ENCODE peak calls at places on chromosome 16, in six cellular contexts. One of them, this sample, is unnamed.
A peak's percentile ranks its signal among the peaks of the same experiment; 100 is the strongest.

GRCh38 chr16:66717112-66717675 is 20.7 kb upstream of the CMTM4 start:
- DNase-seq in lung: no peak
- DNase-seq in RWPE1: no peak
- DNase-seq in upper lobe of right lung: no peak
- DNase-seq in progenitor cell of endocrine pancreas: no peak
- DNase-seq in neural crest cell: peak; percentile 48
- DNase-seq in this sample: no peak

GRCh38 chr16:89334988-89335802 is 117.7 kb downstream of the ZNF778 start:
- DNase-seq in lung: no peak
- DNase-seq in RWPE1: no peak
- DNase-seq in upper lobe of right lung: peak; percentile 61
- DNase-seq in progenitor cell of endocrine pancreas: no peak
- DNase-seq in neural crest cell: no peak
- DNase-seq in this sample: no peak

GRCh38 chr16:81755915-81756644 is 23.0 kb upstream of the PLCG2 start:
- DNase-seq in lung: no peak
- DNase-seq in RWPE1: no peak
- DNase-seq in upper lobe of right lung: no peak
- DNase-seq in progenitor cell of endocrine pancreas: no peak
- DNase-seq in neural crest cell: no peak
- DNase-seq in this sample: no peak

GRCh38 chr16:53099318-53100130 is 44.7 kb downstream of the CHD9 start:
- DNase-seq in lung: peak; percentile 94
- DNase-seq in RWPE1: peak; percentile 93
- DNase-seq in upper lobe of right lung: peak; percentile 97
- DNase-seq in progenitor cell of endocrine pancreas: peak; percentile 50
- DNase-seq in neural crest cell: no peak
- DNase-seq in this sample: peak; percentile 95

GRCh38 chr16:10598157-10598556 is 17.8 kb upstream of the EMP2 start:
- DNase-seq in lung: no peak
- DNase-seq in RWPE1: no peak
- DNase-seq in upper lobe of right lung: peak; percentile 83
- DNase-seq in progenitor cell of endocrine pancreas: no peak
- DNase-seq in neural crest cell: no peak
- DNase-seq in this sample: no peak

GRCh38 chr16:81523387-81524115 is 78.9 kb downstream of the CMIP start:
- DNase-seq in lung: no peak
- DNase-seq in RWPE1: peak; percentile 92
- DNase-seq in upper lobe of right lung: peak; percentile 61
- DNase-seq in progenitor cell of endocrine pancreas: no peak
- DNase-seq in neural crest cell: no peak
- DNase-seq in this sample: peak; percentile 72

GRCh38 chr16:75110637-75111513 is 5.7 kb downstream of the LDHD start:
- DNase-seq in lung: peak; percentile 89
- DNase-seq in RWPE1: peak; percentile 76
- DNase-seq in upper lobe of right lung: peak; percentile 92
- DNase-seq in progenitor cell of endocrine pancreas: peak; percentile 66
- DNase-seq in neural crest cell: peak; percentile 83
- DNase-seq in this sample: no peak

GRCh38 chr16:85081765-85082164 is 30.5 kb downstream of the CIBAR2 start:
- DNase-seq in lung: no peak
- DNase-seq in RWPE1: no peak
- DNase-seq in upper lobe of right lung: no peak
- DNase-seq in progenitor cell of endocrine pancreas: no peak
- DNase-seq in neural crest cell: no peak
- DNase-seq in this sample: no peak

GRCh38 chr16:22624038-22624656 is 113.5 kb downstream of the NPIPB5 start:
- DNase-seq in lung: no peak
- DNase-seq in RWPE1: no peak
- DNase-seq in upper lobe of right lung: peak; percentile 54
- DNase-seq in progenitor cell of endocrine pancreas: no peak
- DNase-seq in neural crest cell: no peak
- DNase-seq in this sample: no peak

GRCh38 chr16:72355561-72355960 is 183.6 kb upstream of the PMFBP1 start:
- DNase-seq in lung: no peak
- DNase-seq in RWPE1: no peak
- DNase-seq in upper lobe of right lung: no peak
- DNase-seq in progenitor cell of endocrine pancreas: no peak
- DNase-seq in neural crest cell: no peak
- DNase-seq in this sample: no peak

GRCh38 chr16:17784073-17784472 is 313.3 kb upstream of the XYLT1 start:
- DNase-seq in lung: no peak
- DNase-seq in RWPE1: peak; percentile 25
- DNase-seq in upper lobe of right lung: no peak
- DNase-seq in progenitor cell of endocrine pancreas: no peak
- DNase-seq in neural crest cell: peak; percentile 6
- DNase-seq in this sample: no peak

GRCh38 chr16:88393034-88393433 is 10.3 kb downstream of the ZNF469 start:
- DNase-seq in lung: no peak
- DNase-seq in RWPE1: no peak
- DNase-seq in upper lobe of right lung: no peak
- DNase-seq in progenitor cell of endocrine pancreas: no peak
- DNase-seq in neural crest cell: no peak
- DNase-seq in this sample: no peak

GRCh38 chr16:89315791-89316581 is 98.5 kb downstream of the ZNF778 start:
- DNase-seq in lung: peak; percentile 47
- DNase-seq in RWPE1: peak; percentile 76
- DNase-seq in upper lobe of right lung: no peak
- DNase-seq in progenitor cell of endocrine pancreas: no peak
- DNase-seq in neural crest cell: no peak
- DNase-seq in this sample: peak; percentile 62

GRCh38 chr16:66616592-66616991 is 12.1 kb downstream of the CMTM3 start:
- DNase-seq in lung: no peak
- DNase-seq in RWPE1: no peak
- DNase-seq in upper lobe of right lung: no peak
- DNase-seq in progenitor cell of endocrine pancreas: no peak
- DNase-seq in neural crest cell: no peak
- DNase-seq in this sample: no peak

GRCh38 chr16:4913774-4914525 is 23.0 kb downstream of the PPL start:
- DNase-seq in lung: no peak
- DNase-seq in RWPE1: no peak
- DNase-seq in upper lobe of right lung: no peak
- DNase-seq in progenitor cell of endocrine pancreas: no peak
- DNase-seq in neural crest cell: no peak
- DNase-seq in this sample: no peak

GRCh38 chr16:86880316-86881117 is 302.2 kb downstream of the FOXL1 start:
- DNase-seq in lung: no peak
- DNase-seq in RWPE1: no peak
- DNase-seq in upper lobe of right lung: peak; percentile 21
- DNase-seq in progenitor cell of endocrine pancreas: no peak
- DNase-seq in neural crest cell: no peak
- DNase-seq in this sample: peak; percentile 68

GRCh38 chr16:11277607-11278337 is 1.5 kb upstream of the PRM2 start:
- DNase-seq in lung: no peak
- DNase-seq in RWPE1: no peak
- DNase-seq in upper lobe of right lung: no peak
- DNase-seq in progenitor cell of endocrine pancreas: no peak
- DNase-seq in neural crest cell: no peak
- DNase-seq in this sample: no peak

GRCh38 chr16:9268446-9268845 is 177.0 kb downstream of the HAPSTR1 start:
- DNase-seq in lung: no peak
- DNase-seq in RWPE1: no peak
- DNase-seq in upper lobe of right lung: no peak
- DNase-seq in progenitor cell of endocrine pancreas: no peak
- DNase-seq in neural crest cell: no peak
- DNase-seq in this sample: no peak

GRCh38 chr16:77225182-77225581 is 26.0 kb downstream of the SYCE1L start:
- DNase-seq in lung: no peak
- DNase-seq in RWPE1: no peak
- DNase-seq in upper lobe of right lung: no peak
- DNase-seq in progenitor cell of endocrine pancreas: no peak
- DNase-seq in neural crest cell: no peak
- DNase-seq in this sample: no peak

GRCh38 chr16:8828541-8829165 is 31.0 kb downstream of the PMM2 start:
- DNase-seq in lung: no peak
- DNase-seq in RWPE1: peak; percentile 63
- DNase-seq in upper lobe of right lung: no peak
- DNase-seq in progenitor cell of endocrine pancreas: no peak
- DNase-seq in neural crest cell: no peak
- DNase-seq in this sample: no peak

GRCh38 chr16:66189951-66190350 is 176.5 kb upstream of the CDH5 start:
- DNase-seq in lung: peak; percentile 29
- DNase-seq in RWPE1: peak; percentile 77
- DNase-seq in upper lobe of right lung: no peak
- DNase-seq in progenitor cell of endocrine pancreas: no peak
- DNase-seq in neural crest cell: no peak
- DNase-seq in this sample: no peak

GRCh38 chr16:57615813-57616212 is 12.6 kb upstream of the ADGRG1 start:
- DNase-seq in lung: no peak
- DNase-seq in RWPE1: no peak
- DNase-seq in upper lobe of right lung: peak; percentile 32
- DNase-seq in progenitor cell of endocrine pancreas: no peak
- DNase-seq in neural crest cell: no peak
- DNase-seq in this sample: peak; percentile 25

GRCh38 chr16:84314373-84314772 is 19.7 kb downstream of the WFDC1 start:
- DNase-seq in lung: no peak
- DNase-seq in RWPE1: no peak
- DNase-seq in upper lobe of right lung: peak; percentile 7
- DNase-seq in progenitor cell of endocrine pancreas: no peak
- DNase-seq in neural crest cell: no peak
- DNase-seq in this sample: peak; percentile 44

GRCh38 chr16:52837251-52837650 is 215.4 kb downstream of the CHD9NB start:
- DNase-seq in lung: no peak
- DNase-seq in RWPE1: peak; percentile 8
- DNase-seq in upper lobe of right lung: no peak
- DNase-seq in progenitor cell of endocrine pancreas: no peak
- DNase-seq in neural crest cell: no peak
- DNase-seq in this sample: no peak

GRCh38 chr16:71297252-71297651 is 8.1 kb upstream of the CMTR2 start:
- DNase-seq in lung: no peak
- DNase-seq in RWPE1: no peak
- DNase-seq in upper lobe of right lung: no peak
- DNase-seq in progenitor cell of endocrine pancreas: no peak
- DNase-seq in neural crest cell: no peak
- DNase-seq in this sample: no peak

GRCh38 chr16:68608330-68608729 is 36.8 kb upstream of the CDH3 start:
- DNase-seq in lung: no peak
- DNase-seq in RWPE1: no peak
- DNase-seq in upper lobe of right lung: no peak
- DNase-seq in progenitor cell of endocrine pancreas: no peak
- DNase-seq in neural crest cell: no peak
- DNase-seq in this sample: no peak

GRCh38 chr16:88298882-88299745 is 83.6 kb upstream of the ZNF469 start:
- DNase-seq in lung: no peak
- DNase-seq in RWPE1: no peak
- DNase-seq in upper lobe of right lung: no peak
- DNase-seq in progenitor cell of endocrine pancreas: no peak
- DNase-seq in neural crest cell: no peak
- DNase-seq in this sample: peak; percentile 68

GRCh38 chr16:86946396-86946795 is 368.0 kb downstream of the FOXL1 start:
- DNase-seq in lung: no peak
- DNase-seq in RWPE1: no peak
- DNase-seq in upper lobe of right lung: peak; percentile 34
- DNase-seq in progenitor cell of endocrine pancreas: no peak
- DNase-seq in neural crest cell: no peak
- DNase-seq in this sample: peak; percentile 73

GRCh38 chr16:89153848-89154271 is 17.7 kb upstream of the CDH15 start:
- DNase-seq in lung: no peak
- DNase-seq in RWPE1: peak; percentile 37
- DNase-seq in upper lobe of right lung: no peak
- DNase-seq in progenitor cell of endocrine pancreas: no peak
- DNase-seq in neural crest cell: no peak
- DNase-seq in this sample: no peak

GRCh38 chr16:5069854-5070253 is 1.8 kb upstream of the ALG1 start:
- DNase-seq in lung: no peak
- DNase-seq in RWPE1: no peak
- DNase-seq in upper lobe of right lung: no peak
- DNase-seq in progenitor cell of endocrine pancreas: no peak
- DNase-seq in neural crest cell: no peak
- DNase-seq in this sample: peak; percentile 50

GRCh38 chr16:87956169-87956770 is 5.0 kb downstream of the BANP start:
- DNase-seq in lung: no peak
- DNase-seq in RWPE1: no peak
- DNase-seq in upper lobe of right lung: no peak
- DNase-seq in progenitor cell of endocrine pancreas: no peak
- DNase-seq in neural crest cell: peak; percentile 25
- DNase-seq in this sample: no peak

DNA sequence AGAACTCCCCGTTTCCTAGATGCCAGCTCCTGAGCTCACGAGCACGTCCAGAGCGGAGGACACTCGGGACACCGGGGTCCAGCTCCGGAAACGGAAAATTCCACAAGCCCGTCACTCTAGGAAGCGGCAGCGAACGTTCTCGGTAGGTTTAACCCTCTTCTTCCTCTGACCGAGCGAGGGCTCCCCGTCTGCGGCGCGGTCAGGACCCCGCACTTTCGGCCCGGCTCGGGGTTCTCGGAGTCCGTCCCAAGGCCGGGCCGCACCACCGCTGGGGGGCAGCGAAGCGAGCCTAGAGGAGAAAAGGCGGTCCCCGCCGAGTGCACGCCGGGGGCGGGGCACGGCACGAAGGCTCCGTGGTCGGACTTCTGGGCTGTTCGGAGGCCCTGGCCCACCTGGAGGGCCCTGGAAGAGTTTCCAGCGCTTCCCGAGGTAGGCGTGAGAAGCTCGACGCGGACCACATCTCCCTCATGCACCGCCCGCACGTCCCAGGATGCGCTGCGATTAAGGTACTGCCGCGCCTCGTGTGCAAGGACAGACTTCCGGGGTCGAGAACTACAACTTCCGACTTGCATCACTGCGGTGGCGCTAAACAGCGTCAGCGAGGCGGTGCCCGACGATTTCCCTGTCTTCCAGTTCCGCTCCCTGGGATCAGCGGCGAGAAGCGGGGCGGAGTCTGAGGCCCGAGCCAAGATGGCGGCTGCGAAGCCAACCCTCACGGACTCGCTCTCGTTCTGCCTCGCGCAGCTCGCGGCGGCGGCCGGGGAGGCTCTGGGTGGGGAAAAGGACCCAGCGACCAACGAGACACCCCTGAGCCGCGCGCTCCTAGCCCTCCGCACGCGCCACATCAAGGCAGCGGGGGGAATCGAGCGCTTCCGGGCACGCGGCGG is at the start of gene ARMC5:
- DNase-seq in lung: peak; percentile 96
- DNase-seq in RWPE1: peak; percentile 93
- DNase-seq in upper lobe of right lung: peak; percentile 99
- DNase-seq in progenitor cell of endocrine pancreas: peak; percentile 92
- DNase-seq in neural crest cell: peak; percentile 89
- DNase-seq in this sample: peak; percentile 98
- TF ChIP-seq CTCF in lung: no peak
- TF ChIP-seq CTCF in RWPE1: peak; percentile 74
- TF ChIP-seq CTCF in upper lobe of right lung: peak; percentile 61
- TF ChIP-seq CTCF in progenitor cell of endocrine pancreas: peak; percentile 60
- TF ChIP-seq CTCF in neural crest cell: peak; percentile 59
- TF ChIP-seq CTCF in this sample: peak; percentile 81

GRCh38 chr16:56600398-56600999 is 7.9 kb upstream of the MT2A start:
- DNase-seq in lung: no peak
- DNase-seq in RWPE1: peak; percentile 62
- DNase-seq in upper lobe of right lung: no peak
- DNase-seq in progenitor cell of endocrine pancreas: no peak
- DNase-seq in neural crest cell: peak; percentile 35
- DNase-seq in this sample: no peak
- TF ChIP-seq CTCF in lung: peak; percentile 41
- TF ChIP-seq CTCF in RWPE1: peak; percentile 82
- TF ChIP-seq CTCF in upper lobe of right lung: peak; percentile 70
- TF ChIP-seq CTCF in progenitor cell of endocrine pancreas: peak; percentile 62
- TF ChIP-seq CTCF in neural crest cell: peak; percentile 66
- TF ChIP-seq CTCF in this sample: peak; percentile 83

GRCh38 chr16:658679-659571 is 9.0 kb upstream of the RHOT2 start:
- DNase-seq in lung: no peak
- DNase-seq in RWPE1: no peak
- DNase-seq in upper lobe of right lung: no peak
- DNase-seq in progenitor cell of endocrine pancreas: no peak
- DNase-seq in neural crest cell: no peak
- DNase-seq in this sample: no peak
- TF ChIP-seq CTCF in lung: no peak
- TF ChIP-seq CTCF in RWPE1: no peak
- TF ChIP-seq CTCF in upper lobe of right lung: no peak
- TF ChIP-seq CTCF in progenitor cell of endocrine pancreas: no peak
- TF ChIP-seq CTCF in neural crest cell: peak; percentile 12
- TF ChIP-seq CTCF in this sample: peak; percentile 34

GRCh38 chr16:69937465-69937951 is 13.6 kb upstream of the CLEC18A start:
- DNase-seq in lung: no peak
- DNase-seq in RWPE1: no peak
- DNase-seq in upper lobe of right lung: no peak
- DNase-seq in progenitor cell of endocrine pancreas: no peak
- DNase-seq in neural crest cell: no peak
- DNase-seq in this sample: peak; percentile 75
- TF ChIP-seq CTCF in lung: no peak
- TF ChIP-seq CTCF in RWPE1: no peak
- TF ChIP-seq CTCF in upper lobe of right lung: no peak
- TF ChIP-seq CTCF in progenitor cell of endocrine pancreas: no peak
- TF ChIP-seq CTCF in neural crest cell: no peak
- TF ChIP-seq CTCF in this sample: peak; percentile 62